ENCODE peak calls at places on chromosomes 6 and 20, in four cellular contexts. M is OCI-LY7, X is adrenal gland, K is neural progenitor cell. L is an unnamed sample. For H3K4me1, the result is how much of the 10 kb centered on the place peaks cover.

GRCh38 chr6:108945686-108946158 is 97.5 kb downstream of the ARMC2 start:
- DNase-seq in M (no peak), X (peak), K (no peak), L (no peak)

GRCh38 chr6:149368065-149368464 is 32.0 kb upstream of the SUMO4 start:
- DNase-seq in M (no peak), X (no peak), K (no peak), L (no peak)

GRCh38 chr6:127190552-127190951 is 72.1 kb downstream of the RSPO3 start:
- DNase-seq in M (peak), X (no peak), K (peak), L (peak)

GRCh38 chr20:550611-551010 is 7.0 kb upstream of the CSNK2A1 start:
- DNase-seq in M (no peak), X (no peak), K (no peak), L (no peak)

GRCh38 chr20:33719989-33720709 is at the start of gene PXMP4:
- DNase-seq in M (peak), X (peak), K (peak), L (peak)

GRCh38 chr6:452301-453067 is 60.9 kb downstream of the IRF4 start:
- DNase-seq in M (no peak), X (no peak), K (no peak), L (no peak)

GRCh38 chr6:123380257-123380656 is 256.5 kb downstream of the TRDN start:
- DNase-seq in M (peak), X (no peak), K (peak), L (peak)

GRCh38 chr6:145733770-145734169 is 1.6 kb downstream of the EPM2A start:
- DNase-seq in M (peak), X (no peak), K (peak), L (peak)

GRCh38 chr6:125747589-125748533 is 1.6 kb upstream of the HEY2 start:
- DNase-seq in M (peak), X (no peak), K (peak), L (peak)

GRCh38 chr6:112701201-112701600 is 354.1 kb downstream of the RFPL4B start:
- DNase-seq in M (no peak), X (no peak), K (no peak), L (peak)

GRCh38 chr20:53642196-53643030 is 48.8 kb upstream of the ZNF217 start:
- DNase-seq in M (peak), X (peak), K (peak), L (peak)

GRCh38 chr6:34947561-34947960 is 58.5 kb downstream of the ANKS1A start:
- DNase-seq in M (no peak), X (no peak), K (no peak), L (no peak)

GRCh38 chr20:24823989-24824693 is 124.9 kb upstream of the CST7 start:
- DNase-seq in M (no peak), X (no peak), K (no peak), L (no peak)

GRCh38 chr6:28724395-28724794 is 198.7 kb downstream of the GPX5 start:
- DNase-seq in M (no peak), X (no peak), K (no peak), L (no peak)

GRCh38 chr6:158086706-158087518 is 81.2 kb downstream of the SERAC1 start:
- DNase-seq in M (no peak), X (peak), K (no peak), L (no peak)

GRCh38 chr6:106924699-106925523 is 49.6 kb downstream of the CD24 start:
- DNase-seq in M (no peak), X (no peak), K (no peak), L (no peak)

GRCh38 chr6:144194293-144194828 is 44.0 kb downstream of the STX11 start:
- DNase-seq in M (no peak), X (no peak), K (no peak), L (no peak)

DNA sequence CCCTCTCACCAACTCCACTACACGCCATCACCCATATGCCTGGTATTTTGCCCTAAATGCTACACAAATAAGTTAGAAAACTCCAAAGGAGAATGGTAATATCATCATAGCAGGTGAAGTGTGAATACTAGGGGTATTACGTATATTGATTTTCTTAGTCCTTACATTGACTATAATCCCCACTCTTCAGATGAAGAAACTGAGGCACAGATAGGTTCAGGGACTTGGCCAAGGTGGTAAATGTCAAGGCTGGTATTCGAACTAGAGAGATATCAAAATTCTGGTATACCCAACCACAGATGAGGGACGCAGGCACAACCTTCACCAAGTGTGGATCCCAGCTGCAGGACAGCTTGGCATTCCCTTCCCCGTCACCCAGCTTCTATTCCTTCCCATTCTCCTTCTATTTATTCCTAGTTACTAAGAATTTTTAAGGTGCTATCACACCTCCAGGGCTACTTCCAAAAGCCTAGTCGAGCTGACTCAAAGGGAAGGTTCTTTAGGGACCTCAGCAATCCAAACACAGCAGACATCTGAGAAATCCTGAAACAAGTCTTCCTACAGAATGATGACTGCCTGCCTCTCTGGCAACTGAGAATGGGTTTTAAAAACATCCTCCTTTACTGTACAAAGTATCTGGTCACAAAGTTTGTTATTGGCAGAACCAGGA is 32.6 kb downstream of the ATXN1 start:
- DNase-seq in M (no peak), X (no peak), K (no peak), L (no peak)
- H3K4me1 ChIP-seq in M (under half), X (under half), K (under half), L (under half)

GRCh38 chr6:5998236-5998635 is 8.5 kb downstream of the NRN1 start:
- DNase-seq in M (no peak), X (no peak), K (peak), L (no peak)
- H3K4me3 ChIP-seq in M (no peak), X (no peak), K (no peak), L (no peak)

DNA sequence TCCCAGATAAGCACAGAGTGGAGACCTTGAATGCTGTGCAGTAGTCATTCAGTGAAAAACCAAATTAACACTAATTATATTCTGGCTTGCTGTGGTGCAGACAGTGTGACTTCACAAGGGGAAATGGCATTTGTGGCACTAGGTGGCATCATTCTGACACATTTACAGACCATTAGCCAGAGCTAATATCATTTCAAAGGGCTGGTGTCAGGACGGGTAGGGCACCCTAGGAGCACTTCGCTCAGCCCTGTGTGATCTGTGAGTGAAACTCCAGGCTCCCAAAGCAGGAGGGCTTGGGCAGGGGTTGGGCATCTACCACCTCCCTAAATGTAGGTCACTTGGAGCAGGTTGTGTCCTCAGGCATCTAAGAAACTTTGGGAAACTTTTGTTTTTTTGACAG is 555.8 kb downstream of the PKHD1 start:
- DNase-seq in M (no peak), X (no peak), K (peak), L (no peak)
- TF ChIP-seq CTCF in M (peak), X (no peak), K (peak), L (no peak)

GRCh38 chr20:58624687-58625086 is 26.4 kb upstream of the STX16 start:
- DNase-seq in M (no peak), X (no peak), K (no peak), L (no peak)
- H3K4me1 ChIP-seq in M (under half), X (under half), K (under half), L (under half)

DNA sequence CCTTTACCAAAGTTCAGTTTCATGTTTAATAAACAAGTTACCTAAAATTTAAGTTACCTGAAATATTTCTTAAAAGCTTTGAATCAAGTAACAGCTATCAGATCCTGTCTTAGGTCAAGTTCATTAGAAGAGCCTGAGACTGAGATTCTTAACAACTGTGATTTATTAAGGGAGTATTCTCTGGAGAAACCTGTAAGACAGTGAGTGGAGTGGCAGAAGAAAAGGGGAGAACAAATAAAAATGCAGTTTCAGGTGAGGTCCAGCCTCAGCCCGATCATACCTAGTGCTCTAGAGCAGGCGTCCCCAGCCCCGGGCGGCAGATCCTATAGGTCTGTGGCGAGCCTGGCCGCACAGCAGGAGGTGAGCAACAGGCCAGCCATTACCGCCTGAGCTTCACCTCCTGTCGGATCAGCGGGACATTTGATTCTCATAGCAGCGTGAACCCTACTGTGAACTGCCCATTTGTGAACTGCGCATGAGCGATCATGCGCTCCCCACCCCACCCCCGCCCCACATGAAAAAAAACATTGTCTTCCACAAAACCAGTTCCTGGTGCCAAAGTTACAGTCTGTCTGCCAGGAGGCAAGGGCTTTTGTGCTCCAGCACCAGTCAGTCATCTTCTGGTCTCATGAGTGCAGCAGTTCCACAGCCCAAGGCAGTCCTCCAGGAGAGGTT is 59.2 kb upstream of the ADGRB3 start:
- DNase-seq in M (no peak), X (no peak), K (peak), L (peak)
- H3K4me3 ChIP-seq in M (no peak), X (no peak), K (no peak), L (no peak)

GRCh38 chr6:40537446-40537845 is 49.7 kb downstream of the LRFN2 start:
- DNase-seq in M (no peak), X (no peak), K (no peak), L (no peak)

GRCh38 chr6:40535105-40535783 is 51.9 kb downstream of the LRFN2 start:
- DNase-seq in M (no peak), X (no peak), K (no peak), L (no peak)

GRCh38 chr6:40538556-40538955 is 48.6 kb downstream of the LRFN2 start:
- DNase-seq in M (no peak), X (no peak), K (no peak), L (no peak)

GRCh38 chr6:40535784-40536380 is 51.3 kb downstream of the LRFN2 start:
- DNase-seq in M (no peak), X (no peak), K (no peak), L (no peak)

GRCh38 chr6:40536442-40536841 is 50.7 kb downstream of the LRFN2 start:
- DNase-seq in M (no peak), X (no peak), K (peak), L (peak)
- TF ChIP-seq CTCF in M (no peak), X (peak), K (peak), L (peak)

L was measured in cardiac muscle cell.